ENCODE peak calls at places on chromosomes 13 and 19, in seven cellular contexts. K is psoas muscle; V is body of pancreas; H is H9; L is CD8-positive, alpha-beta T cell; T is A549; Z is IMR-90. I is an unnamed sample.

GRCh38 chr19:33290956-33291622 is 11.2 kb downstream of the CEBPA start:
- DNase-seq in K (no peak), V (no peak), Z (no peak), T (peak; percentile 87), H (no peak), L (no peak), I (peak; percentile 95)

GRCh38 chr19:33193864-33194362 is at the start of gene LRP3:
- DNase-seq in K (peak; percentile 54), L (no peak), T (no peak), H (no peak), V (peak; percentile 55), Z (peak; percentile 11), I (no peak)

GRCh38 chr13:39405107-39405506 is 197.9 kb downstream of the LHFPL6 start:
- DNase-seq in V (no peak), Z (peak; percentile 44), L (no peak), T (no peak), K (no peak), H (no peak), I (no peak)

GRCh38 chr13:60267498-60268202 is 103.9 kb upstream of the DIAPH3 start:
- DNase-seq in Z (no peak), K (no peak), H (peak; percentile 80), V (peak; percentile 45), L (peak; percentile 65), T (no peak), I (no peak)

GRCh38 chr13:90445179-90445578 is 902.3 kb upstream of the MIR17HG start:
- DNase-seq in V (peak; percentile 10), L (no peak), K (no peak), H (peak; percentile 38), T (peak; percentile 18), Z (peak; percentile 90), I (peak; percentile 82)

GRCh38 chr13:113589251-113589960 is 4.9 kb downstream of the TFDP1 start:
- DNase-seq in K (no peak), T (no peak), H (no peak), L (peak; percentile 46), V (no peak), Z (no peak), I (no peak)

GRCh38 chr13:57633141-57633949 is 1.8 kb downstream of the PCDH17 start:
- DNase-seq in V (peak; percentile 58), K (peak; percentile 48), T (no peak), L (no peak), H (peak; percentile 91), Z (no peak), I (no peak)

GRCh38 chr19:35409191-35409590 is 38.3 kb downstream of the GPR42 start:
- DNase-seq in V (no peak), H (no peak), L (no peak), T (no peak), K (no peak), Z (no peak), I (no peak)

GRCh38 chr13:27370305-27370853 is 54.0 kb upstream of the GTF3A start:
- DNase-seq in K (no peak), V (no peak), Z (no peak), H (no peak), T (no peak), L (no peak), I (peak; percentile 6)

GRCh38 chr13:77571956-77572355 is 36.5 kb downstream of the SCEL start:
- DNase-seq in Z (no peak), H (no peak), V (no peak), T (no peak), L (no peak), K (no peak), I (no peak)

GRCh38 chr13:51230473-51231105 is 8.4 kb downstream of the FAM124A start:
- DNase-seq in K (peak; percentile 46), H (peak; percentile 18), T (no peak), Z (peak; percentile 7), L (no peak), V (peak; percentile 60), I (no peak)

GRCh38 chr19:58536852-58537798 is 6.7 kb upstream of the TRIM28 start:
- DNase-seq in L (no peak), V (no peak), K (no peak), H (no peak), T (no peak), Z (no peak), I (no peak)

GRCh38 chr19:11457115-11457514 is 21.7 kb downstream of the PRKCSH start:
- DNase-seq in H (no peak), V (no peak), K (no peak), L (no peak), Z (no peak), T (no peak), I (no peak)

GRCh38 chr13:48199404-48199991 is 33.5 kb upstream of the ITM2B start:
- DNase-seq in Z (no peak), H (no peak), K (no peak), L (no peak), T (no peak), V (no peak), I (peak; percentile 70)

GRCh38 chr13:110447058-110447511 is 114.4 kb downstream of the RAB20 start:
- DNase-seq in T (no peak), L (no peak), K (no peak), Z (peak; percentile 35), V (peak; percentile 46), H (no peak), I (peak; percentile 42)

GRCh38 chr19:10011974-10012373 is 1.3 kb upstream of the RDH8 start:
- DNase-seq in Z (no peak), L (no peak), K (no peak), V (no peak), H (no peak), T (no peak), I (no peak)

GRCh38 chr13:59111711-59112110 is 1052.0 kb downstream of the DIAPH3 start:
- DNase-seq in L (no peak), H (no peak), V (no peak), T (no peak), Z (peak; percentile 86), K (no peak), I (no peak)

GRCh38 chr19:7729211-7729610 is 2.7 kb downstream of the CLEC4G start:
- DNase-seq in T (no peak), Z (no peak), H (peak; percentile 54), V (no peak), L (no peak), K (no peak), I (no peak)

GRCh38 chr19:38638461-38638860 is 9.0 kb upstream of the ACTN4 start:
- DNase-seq in H (no peak), V (no peak), K (no peak), L (no peak), Z (no peak), T (no peak), I (peak; percentile 98)

DNA sequence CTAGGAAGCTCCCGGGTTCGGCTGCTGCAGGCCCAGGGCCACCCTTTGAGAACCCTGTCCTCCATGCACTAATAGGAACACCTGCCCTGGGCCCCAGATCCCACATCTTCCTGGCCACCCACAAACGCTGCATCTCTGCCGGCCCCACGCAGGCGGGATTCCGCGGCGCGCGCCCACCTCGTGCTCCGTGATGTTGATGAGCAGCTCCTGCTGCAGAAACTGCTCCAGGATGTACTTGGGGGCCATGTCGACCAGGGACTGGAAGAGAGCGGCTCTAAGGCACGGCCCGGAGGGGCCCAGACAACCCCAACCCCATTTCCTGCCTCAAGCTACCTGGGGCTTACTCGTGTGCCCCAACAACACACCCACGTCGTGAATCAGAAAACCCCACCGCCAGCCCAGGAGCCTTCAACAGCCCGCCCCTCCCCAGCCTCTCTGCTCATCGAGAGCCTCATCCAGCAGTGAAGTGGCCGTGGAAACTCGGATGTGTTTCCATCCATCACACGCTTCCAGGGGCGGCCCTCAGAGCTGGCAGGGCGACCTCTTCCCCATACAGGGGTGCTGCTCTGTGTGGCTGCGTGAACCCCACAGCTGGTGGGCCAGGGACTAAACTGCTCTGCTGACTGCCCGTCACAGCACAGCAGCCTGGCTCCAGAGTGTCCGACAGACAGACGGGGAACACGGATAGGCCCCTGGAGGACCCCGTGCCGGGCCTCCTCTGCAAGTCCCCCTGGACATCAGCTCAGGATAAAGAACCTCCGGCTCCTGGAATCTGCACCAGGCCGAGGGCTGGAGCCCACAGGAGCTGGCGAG is 4.2 kb downstream of the POLR2E start:
- DNase-seq in H (no peak), V (no peak), Z (no peak), T (no peak), K (no peak), L (peak; percentile 63), I (no peak)
- H3K4me1 ChIP-seq in H (no peaks in the 10 kb centered on the region), V (peaks cover 25% of the 10 kb centered on the region), Z (peaks cover 5% of the 10 kb centered on the region), T (peaks cover 12% of the 10 kb centered on the region), K (peaks cover 15% of the 10 kb centered on the region), L (peaks cover 79% of the 10 kb centered on the region), I (peaks cover 10% of the 10 kb centered on the region)

DNA sequence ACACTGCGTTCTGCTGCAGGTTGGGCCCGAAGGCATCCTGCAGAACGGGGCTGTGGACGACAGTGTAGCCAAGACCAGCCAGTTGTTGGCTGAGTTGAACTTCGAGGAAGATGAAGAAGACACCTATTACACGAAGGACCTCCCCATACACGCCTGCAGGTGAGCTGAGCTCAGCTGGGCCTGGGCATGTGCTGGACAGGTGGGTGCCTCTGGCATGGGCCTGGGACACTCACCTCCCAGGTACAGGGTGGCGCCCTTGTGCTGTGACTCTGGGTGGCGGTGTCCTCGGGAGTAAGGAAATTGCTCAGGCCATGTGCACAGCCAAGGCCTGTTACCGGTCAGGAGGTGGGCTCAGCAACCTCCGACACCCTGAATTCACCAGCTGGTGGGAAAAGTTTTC is 14.2 kb downstream of the UPF1 start:
- DNase-seq in T (no peak), Z (no peak), V (no peak), L (no peak), K (no peak), H (no peak), I (no peak)
- H3K4me1 ChIP-seq in T (peaks cover 4% of the 10 kb centered on the region), Z (peaks cover 21% of the 10 kb centered on the region), V (peaks cover 84% of the 10 kb centered on the region), L (peaks cover 50% of the 10 kb centered on the region), K (peaks cover 69% of the 10 kb centered on the region), H (no peaks in the 10 kb centered on the region), I (peaks cover 15% of the 10 kb centered on the region)

DNA sequence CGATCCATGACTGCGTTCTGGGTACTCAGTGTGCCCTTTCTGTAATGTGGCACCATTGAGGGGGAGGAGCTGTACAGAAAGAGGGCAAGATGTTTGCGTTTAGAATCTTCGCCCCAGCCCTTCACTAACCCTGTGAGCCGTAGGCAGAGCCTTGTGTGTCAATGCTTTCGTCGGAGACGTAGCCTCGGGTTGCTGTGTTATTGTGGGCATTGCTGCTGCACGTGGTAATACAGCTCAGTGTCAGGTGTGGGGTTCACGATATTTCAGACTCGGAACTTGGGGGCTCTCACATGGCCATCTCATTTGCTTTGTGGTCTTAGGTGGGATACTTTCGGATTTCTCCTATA is 6.1 kb downstream of the RPS9 start:
- DNase-seq in T (no peak), K (no peak), Z (no peak), L (no peak), V (no peak), H (no peak), I (no peak)
- H3K4me1 ChIP-seq in T (peaks cover 95% of the 10 kb centered on the region), K (peaks cover 78% of the 10 kb centered on the region), Z (peaks cover 37% of the 10 kb centered on the region), L (peaks cover 91% of the 10 kb centered on the region), V (peaks cover 97% of the 10 kb centered on the region), H (peaks cover 3% of the 10 kb centered on the region), I (peaks cover 23% of the 10 kb centered on the region)

GRCh38 chr19:2032296-2032941 is 16.9 kb upstream of the BTBD2 start:
- DNase-seq in H (peak; percentile 56), K (peak; percentile 96), L (peak; percentile 65), Z (peak; percentile 65), T (peak; percentile 59), V (peak; percentile 99), I (no peak)
- H3K4me1 ChIP-seq in H (no peaks in the 10 kb centered on the region), K (peaks cover 19% of the 10 kb centered on the region), L (peaks cover 39% of the 10 kb centered on the region), Z (peaks cover 11% of the 10 kb centered on the region), T (peaks cover 29% of the 10 kb centered on the region), V (peaks cover 43% of the 10 kb centered on the region), I (peaks cover 3% of the 10 kb centered on the region)